ENCODE peak calls at places on chromosomes 11 and 22, in six cellular contexts. I, H, G, N, T and Q are unnamed samples.

GRCh38 chr11:116190861-116191260 is 581.9 kb downstream of the BUD13 start:
- DNase-seq in I (no peak), H (no peak), G (no peak), N (no peak), T (no peak), Q (no peak)

GRCh38 chr11:36155770-36156485 is 133.3 kb downstream of the COMMD9 start:
- DNase-seq in I (no peak), H (peak; percentile 34), G (peak; percentile 64), N (no peak), T (no peak), Q (no peak)

GRCh38 chr11:86171627-86172026 is 72.9 kb upstream of the EED start:
- DNase-seq in I (no peak), H (no peak), G (no peak), N (no peak), T (no peak), Q (no peak)

GRCh38 chr22:17400305-17400704 is 31.0 kb downstream of the CECR2 start:
- DNase-seq in I (no peak), H (no peak), G (no peak), N (no peak), T (no peak), Q (no peak)

GRCh38 chr11:80727315-80727714 is 1286.5 kb upstream of the TENM4 start:
- DNase-seq in I (no peak), H (no peak), G (peak; percentile 61), N (no peak), T (no peak), Q (no peak)

GRCh38 chr11:78290293-78291176 is 101.8 kb downstream of the USP35 start:
- DNase-seq in I (no peak), H (no peak), G (peak; percentile 98), N (no peak), T (no peak), Q (peak; percentile 89)

GRCh38 chr11:70240337-70240736 is 30.2 kb upstream of the PPFIA1 start:
- DNase-seq in I (no peak), H (no peak), G (no peak), N (no peak), T (no peak), Q (no peak)

GRCh38 chr11:61881397-61881796 is 9.9 kb downstream of the FADS3 start:
- DNase-seq in I (no peak), H (no peak), G (no peak), N (peak; percentile 42), T (no peak), Q (no peak)

GRCh38 chr11:19873730-19874129 is 161.1 kb downstream of the NAV2 start:
- DNase-seq in I (no peak), H (no peak), G (no peak), N (no peak), T (no peak), Q (no peak)

GRCh38 chr11:14418801-14419417 is 59.9 kb upstream of the RRAS2 start:
- DNase-seq in I (no peak), H (no peak), G (peak; percentile 75), N (no peak), T (no peak), Q (no peak)

GRCh38 chr11:134466909-134467567 is 55.0 kb upstream of the B3GAT1 start:
- DNase-seq in I (no peak), H (no peak), G (no peak), N (no peak), T (no peak), Q (no peak)

GRCh38 chr11:2797181-2797711 is 88.3 kb downstream of the CDKN1C start:
- DNase-seq in I (no peak), H (no peak), G (no peak), N (no peak), T (no peak), Q (no peak)

GRCh38 chr22:47835726-47836125 is 1073.3 kb downstream of the TBC1D22A start:
- DNase-seq in I (peak; percentile 31), H (no peak), G (peak; percentile 48), N (no peak), T (no peak), Q (peak; percentile 0)

GRCh38 chr11:16881074-16881709 is 133.0 kb downstream of the PLEKHA7 start:
- DNase-seq in I (no peak), H (peak; percentile 61), G (peak; percentile 46), N (peak; percentile 70), T (no peak), Q (peak; percentile 45)

GRCh38 chr11:57357827-57358226 is 19.7 kb downstream of the P2RX3 start:
- DNase-seq in I (no peak), H (no peak), G (peak; percentile 20), N (no peak), T (no peak), Q (no peak)

GRCh38 chr11:5564259-5565019 is 16.1 kb upstream of the OR52H1 start:
- DNase-seq in I (no peak), H (no peak), G (peak; percentile 26), N (no peak), T (peak; percentile 25), Q (peak; percentile 60)

GRCh38 chr11:120528749-120529148 is 17.2 kb downstream of the GRIK4 start:
- DNase-seq in I (no peak), H (peak; percentile 17), G (no peak), N (no peak), T (no peak), Q (no peak)

GRCh38 chr22:37521236-37521739 is 2.1 kb upstream of the CARD10 start:
- DNase-seq in I (no peak), H (no peak), G (no peak), N (no peak), T (no peak), Q (no peak)

GRCh38 chr22:19886605-19887250 is 32.1 kb upstream of the GNB1L start:
- DNase-seq in I (peak; percentile 71), H (no peak), G (peak; percentile 60), N (no peak), T (no peak), Q (no peak)

GRCh38 chr11:33195391-33196190 is 34.3 kb upstream of the CSTF3 start:
- DNase-seq in I (no peak), H (no peak), G (peak; percentile 50), N (no peak), T (no peak), Q (no peak)

GRCh38 chr11:69297225-69297925 is 3.4 kb downstream of the MYEOV start:
- DNase-seq in I (peak; percentile 98), H (peak; percentile 55), G (peak; percentile 99), N (peak; percentile 95), T (peak; percentile 98), Q (peak; percentile 89)

GRCh38 chr11:130163346-130164220 is 4.0 kb downstream of the ST14 start:
- DNase-seq in I (no peak), H (no peak), G (no peak), N (no peak), T (no peak), Q (no peak)

GRCh38 chr22:28703436-28703835 is 23.8 kb upstream of the TTC28 start:
- DNase-seq in I (no peak), H (no peak), G (no peak), N (no peak), T (no peak), Q (no peak)